ENCODE peak calls at places on chromosomes 4 and X, in five cellular contexts. One of them, this sample, is unnamed.

GRCh38 chr4:138190452-138190858 is 51.7 kb downstream of the SLC7A11 start:
- DNase-seq in CD4-positive, alpha-beta T cell: no peak
- DNase-seq in tibial nerve: no peak
- DNase-seq in spleen: no peak
- DNase-seq in DND-41: no peak
- DNase-seq in this sample: no peak

GRCh38 chrX:153684447-153685178 is 3.1 kb upstream of the SLC6A8 start:
- DNase-seq in tibial nerve: no peak
- DNase-seq in spleen: peak
- DNase-seq in DND-41: no peak
- DNase-seq in CD4-positive, alpha-beta T cell: no peak
- DNase-seq in this sample: no peak

GRCh38 chrX:154531626-154532025 is 15.0 kb downstream of the G6PD start:
- DNase-seq in CD4-positive, alpha-beta T cell: no peak
- DNase-seq in tibial nerve: no peak
- DNase-seq in spleen: no peak
- DNase-seq in DND-41: no peak
- DNase-seq in this sample: no peak

GRCh38 chrX:67636532-67636931 is 92.7 kb downstream of the AR start:
- DNase-seq in CD4-positive, alpha-beta T cell: no peak
- DNase-seq in tibial nerve: no peak
- DNase-seq in spleen: no peak
- DNase-seq in DND-41: no peak
- DNase-seq in this sample: no peak

GRCh38 chr4:15542795-15543194 is 73.1 kb downstream of the CC2D2A start:
- DNase-seq in spleen: no peak
- DNase-seq in tibial nerve: no peak
- DNase-seq in DND-41: no peak
- DNase-seq in CD4-positive, alpha-beta T cell: no peak
- DNase-seq in this sample: no peak

GRCh38 chr4:24160358-24160757 is 270.5 kb upstream of the PPARGC1A start:
- DNase-seq in DND-41: no peak
- DNase-seq in CD4-positive, alpha-beta T cell: no peak
- DNase-seq in spleen: no peak
- DNase-seq in tibial nerve: no peak
- DNase-seq in this sample: no peak

GRCh38 chr4:8323947-8324555 is 54.5 kb downstream of the HTRA3 start:
- DNase-seq in DND-41: no peak
- DNase-seq in tibial nerve: no peak
- DNase-seq in spleen: peak
- DNase-seq in CD4-positive, alpha-beta T cell: no peak
- DNase-seq in this sample: no peak

GRCh38 chrX:66126671-66127070 is 37.4 kb upstream of the HEPH start:
- DNase-seq in CD4-positive, alpha-beta T cell: no peak
- DNase-seq in tibial nerve: no peak
- DNase-seq in DND-41: no peak
- DNase-seq in spleen: no peak
- DNase-seq in this sample: no peak

GRCh38 chr4:39305902-39306677 is 60.1 kb downstream of the RFC1 start:
- DNase-seq in tibial nerve: no peak
- DNase-seq in CD4-positive, alpha-beta T cell: no peak
- DNase-seq in spleen: no peak
- DNase-seq in DND-41: no peak
- DNase-seq in this sample: no peak

GRCh38 chr4:6873792-6874461 is 35.7 kb upstream of the TBC1D14 start:
- DNase-seq in CD4-positive, alpha-beta T cell: peak
- DNase-seq in tibial nerve: peak
- DNase-seq in DND-41: peak
- DNase-seq in spleen: peak
- DNase-seq in this sample: peak

GRCh38 chr4:1855334-1856070 is 454 bp downstream of the LETM1 start:
- DNase-seq in spleen: no peak
- DNase-seq in tibial nerve: no peak
- DNase-seq in CD4-positive, alpha-beta T cell: no peak
- DNase-seq in DND-41: peak
- DNase-seq in this sample: no peak

GRCh38 chr4:116391020-116391419 is 694.4 kb downstream of the TRAM1L1 start:
- DNase-seq in tibial nerve: no peak
- DNase-seq in CD4-positive, alpha-beta T cell: no peak
- DNase-seq in spleen: no peak
- DNase-seq in DND-41: no peak
- DNase-seq in this sample: no peak

DNA sequence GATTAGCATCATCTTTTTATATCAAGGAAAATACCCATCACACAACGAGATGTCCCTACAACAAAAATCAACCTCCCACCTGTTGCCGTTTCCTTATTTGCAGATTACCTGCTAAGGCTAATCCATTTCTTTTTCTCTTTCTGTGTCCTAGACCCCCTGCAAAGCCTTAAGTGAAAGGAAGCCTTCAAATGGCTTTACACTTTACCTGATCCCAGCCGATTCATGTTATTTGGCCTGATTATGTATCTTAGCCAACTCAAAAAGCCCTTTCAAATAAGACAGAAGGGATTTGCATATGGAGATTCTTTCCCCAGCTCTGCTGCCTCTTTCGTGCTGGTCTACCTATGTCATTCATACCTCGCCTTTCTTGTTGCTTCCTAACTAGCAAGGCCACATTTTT is 14.4 kb downstream of the ABCG2 start:
- DNase-seq in CD4-positive, alpha-beta T cell: no peak
- DNase-seq in tibial nerve: no peak
- DNase-seq in DND-41: no peak
- DNase-seq in spleen: no peak
- DNase-seq in this sample: no peak
- H3K27ac ChIP-seq in CD4-positive, alpha-beta T cell: no peak
- H3K27ac ChIP-seq in tibial nerve: no peak
- H3K27ac ChIP-seq in DND-41: no peak
- H3K27ac ChIP-seq in spleen: no peak
- H3K27ac ChIP-seq in this sample: no peak

GRCh38 chr4:185398618-185399017 is 2.0 kb downstream of the ANKRD37 start:
- DNase-seq in CD4-positive, alpha-beta T cell: no peak
- DNase-seq in DND-41: no peak
- DNase-seq in spleen: no peak
- DNase-seq in tibial nerve: no peak
- DNase-seq in this sample: no peak

GRCh38 chr4:185396724-185397402 is at the start of gene ANKRD37:
- DNase-seq in spleen: peak
- DNase-seq in DND-41: no peak
- DNase-seq in tibial nerve: no peak
- DNase-seq in CD4-positive, alpha-beta T cell: no peak
- DNase-seq in this sample: peak

GRCh38 chr4:185395956-185396723 is 416 bp upstream of the LRP2BP start:
- DNase-seq in CD4-positive, alpha-beta T cell: peak
- DNase-seq in spleen: peak
- DNase-seq in DND-41: peak
- DNase-seq in tibial nerve: peak
- DNase-seq in this sample: peak

GRCh38 chr4:185395255-185395955 is at the start of gene LRP2BP:
- DNase-seq in DND-41: no peak
- DNase-seq in tibial nerve: no peak
- DNase-seq in spleen: no peak
- DNase-seq in CD4-positive, alpha-beta T cell: no peak
- DNase-seq in this sample: no peak

DNA sequence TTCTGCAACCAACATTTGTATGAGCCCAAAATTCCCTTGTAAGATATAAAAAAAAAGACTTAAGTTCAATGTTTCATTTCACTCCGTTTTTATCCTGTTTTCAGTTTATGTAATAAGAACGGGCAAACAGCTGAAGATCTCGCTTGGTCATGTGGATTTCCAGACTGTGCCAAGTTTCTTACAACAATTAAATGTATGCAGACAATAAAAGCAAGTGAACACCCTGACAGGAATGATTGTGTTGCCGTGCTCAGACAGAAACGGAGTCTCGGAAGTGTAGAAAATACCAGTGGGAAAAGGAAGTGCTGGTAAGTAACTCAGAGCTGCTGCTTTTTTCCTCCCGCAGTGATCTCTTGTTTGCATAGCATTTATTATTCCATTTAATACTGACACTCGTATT is 2.8 kb downstream of the ANKRD37 start:
- DNase-seq in CD4-positive, alpha-beta T cell: no peak
- DNase-seq in spleen: no peak
- DNase-seq in tibial nerve: no peak
- DNase-seq in DND-41: no peak
- DNase-seq in this sample: no peak
- H3K27ac ChIP-seq in CD4-positive, alpha-beta T cell: no peak
- H3K27ac ChIP-seq in spleen: no peak
- H3K27ac ChIP-seq in tibial nerve: peak
- H3K27ac ChIP-seq in DND-41: no peak
- H3K27ac ChIP-seq in this sample: no peak

GRCh38 chr4:173171987-173172386 is 3.4 kb downstream of the GALNT7 start:
- DNase-seq in DND-41: no peak
- DNase-seq in tibial nerve: no peak
- DNase-seq in spleen: no peak
- DNase-seq in CD4-positive, alpha-beta T cell: no peak
- DNase-seq in this sample: no peak

GRCh38 chr4:173171098-173171497 is 2.5 kb downstream of the GALNT7 start:
- DNase-seq in tibial nerve: no peak
- DNase-seq in CD4-positive, alpha-beta T cell: no peak
- DNase-seq in DND-41: no peak
- DNase-seq in spleen: no peak
- DNase-seq in this sample: no peak

GRCh38 chr4:173169178-173169427 is 492 bp downstream of the GALNT7 start:
- DNase-seq in tibial nerve: no peak
- DNase-seq in DND-41: no peak
- DNase-seq in CD4-positive, alpha-beta T cell: no peak
- DNase-seq in spleen: no peak
- DNase-seq in this sample: no peak

GRCh38 chr4:173169428-173170209 is 1.0 kb downstream of the GALNT7 start:
- DNase-seq in tibial nerve: peak
- DNase-seq in spleen: peak
- DNase-seq in DND-41: peak
- DNase-seq in CD4-positive, alpha-beta T cell: peak
- DNase-seq in this sample: peak

GRCh38 chr4:173170210-173170778 is 1.7 kb downstream of the GALNT7 start:
- DNase-seq in CD4-positive, alpha-beta T cell: no peak
- DNase-seq in DND-41: no peak
- DNase-seq in tibial nerve: no peak
- DNase-seq in spleen: no peak
- DNase-seq in this sample: no peak
- H3K27ac ChIP-seq in CD4-positive, alpha-beta T cell: peak
- H3K27ac ChIP-seq in DND-41: peak
- H3K27ac ChIP-seq in tibial nerve: peak
- H3K27ac ChIP-seq in spleen: peak
- H3K27ac ChIP-seq in this sample: peak

GRCh38 chr4:10491420-10491819 is 34.2 kb upstream of the ZNF518B start:
- DNase-seq in DND-41: no peak
- DNase-seq in tibial nerve: no peak
- DNase-seq in CD4-positive, alpha-beta T cell: no peak
- DNase-seq in spleen: no peak
- DNase-seq in this sample: no peak

GRCh38 chr4:10492486-10492885 is 35.3 kb upstream of the ZNF518B start:
- DNase-seq in CD4-positive, alpha-beta T cell: no peak
- DNase-seq in DND-41: no peak
- DNase-seq in tibial nerve: no peak
- DNase-seq in spleen: no peak
- DNase-seq in this sample: no peak

GRCh38 chr4:10490996-10491395 is 33.8 kb upstream of the ZNF518B start:
- DNase-seq in DND-41: no peak
- DNase-seq in CD4-positive, alpha-beta T cell: no peak
- DNase-seq in tibial nerve: no peak
- DNase-seq in spleen: no peak
- DNase-seq in this sample: no peak

GRCh38 chr4:10496200-10496599 is 39.0 kb upstream of the ZNF518B start:
- DNase-seq in DND-41: no peak
- DNase-seq in CD4-positive, alpha-beta T cell: no peak
- DNase-seq in spleen: no peak
- DNase-seq in tibial nerve: no peak
- DNase-seq in this sample: no peak

GRCh38 chr4:10495651-10496050 is 38.4 kb upstream of the ZNF518B start:
- DNase-seq in tibial nerve: no peak
- DNase-seq in DND-41: no peak
- DNase-seq in spleen: no peak
- DNase-seq in CD4-positive, alpha-beta T cell: no peak
- DNase-seq in this sample: no peak
- H3K27ac ChIP-seq in tibial nerve: no peak
- H3K27ac ChIP-seq in DND-41: no peak
- H3K27ac ChIP-seq in spleen: no peak
- H3K27ac ChIP-seq in CD4-positive, alpha-beta T cell: no peak
- H3K27ac ChIP-seq in this sample: no peak

GRCh38 chr4:169243808-169244207 is 26.9 kb downstream of the SH3RF1 start:
- DNase-seq in spleen: no peak
- DNase-seq in tibial nerve: no peak
- DNase-seq in CD4-positive, alpha-beta T cell: no peak
- DNase-seq in DND-41: no peak
- DNase-seq in this sample: no peak
- H3K27ac ChIP-seq in spleen: no peak
- H3K27ac ChIP-seq in tibial nerve: no peak
- H3K27ac ChIP-seq in CD4-positive, alpha-beta T cell: no peak
- H3K27ac ChIP-seq in DND-41: no peak
- H3K27ac ChIP-seq in this sample: no peak

DNA sequence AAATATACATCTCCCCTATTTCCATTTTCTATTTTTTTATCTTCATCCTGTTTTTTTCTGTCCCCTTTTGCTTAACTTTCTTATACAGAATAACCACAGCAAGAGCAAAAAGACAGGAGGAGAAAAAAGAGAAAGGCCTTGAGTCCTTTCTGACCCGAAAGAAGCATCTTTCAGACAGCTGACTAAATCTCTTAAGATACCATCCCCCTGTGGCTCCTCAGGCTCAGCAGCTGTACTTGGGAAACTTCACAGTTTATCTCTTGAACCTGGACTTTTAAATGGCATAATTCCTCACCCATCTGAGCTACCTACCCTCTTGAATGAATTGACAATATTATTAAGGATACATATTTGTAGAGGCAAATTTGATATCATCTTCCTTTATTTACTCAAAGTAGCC is 100.2 kb downstream of the FIP1L1 start:
- DNase-seq in DND-41: no peak
- DNase-seq in spleen: no peak
- DNase-seq in CD4-positive, alpha-beta T cell: no peak
- DNase-seq in tibial nerve: no peak
- DNase-seq in this sample: no peak
- H3K27ac ChIP-seq in DND-41: no peak
- H3K27ac ChIP-seq in spleen: no peak
- H3K27ac ChIP-seq in CD4-positive, alpha-beta T cell: no peak
- H3K27ac ChIP-seq in tibial nerve: no peak
- H3K27ac ChIP-seq in this sample: no peak

GRCh38 chr4:40471923-40472322 is 136.8 kb downstream of the CHRNA9 start:
- DNase-seq in spleen: no peak
- DNase-seq in DND-41: no peak
- DNase-seq in CD4-positive, alpha-beta T cell: no peak
- DNase-seq in tibial nerve: no peak
- DNase-seq in this sample: no peak
- H3K27ac ChIP-seq in spleen: no peak
- H3K27ac ChIP-seq in DND-41: no peak
- H3K27ac ChIP-seq in CD4-positive, alpha-beta T cell: no peak
- H3K27ac ChIP-seq in tibial nerve: no peak
- H3K27ac ChIP-seq in this sample: no peak

GRCh38 chr4:186887211-186887785 is 163.6 kb upstream of the FAT1 start:
- DNase-seq in CD4-positive, alpha-beta T cell: no peak
- DNase-seq in spleen: no peak
- DNase-seq in tibial nerve: no peak
- DNase-seq in DND-41: no peak
- DNase-seq in this sample: no peak
- H3K27ac ChIP-seq in CD4-positive, alpha-beta T cell: no peak
- H3K27ac ChIP-seq in spleen: no peak
- H3K27ac ChIP-seq in tibial nerve: no peak
- H3K27ac ChIP-seq in DND-41: no peak
- H3K27ac ChIP-seq in this sample: no peak